ENCODE peak calls at places on chromosomes 3 and 15, in four cellular contexts. P is uterus, W is left ventricle myocardium inferior, A is fibroblast of lung. G is an unnamed sample.

GRCh38 chr3:184626942-184627341 is 65.4 kb downstream of the EPHB3 start:
- DNase-seq in A (no peak), P (no peak), W (peak; percentile 63), G (no peak)

GRCh38 chr3:126629999-126630398 is 24.9 kb downstream of the TXNRD3 start:
- DNase-seq in A (no peak), P (no peak), W (no peak), G (no peak)

GRCh38 chr3:25840099-25840498 is 50.2 kb downstream of the OXSM start:
- DNase-seq in P (no peak), W (no peak), A (no peak), G (no peak)

GRCh38 chr3:179872842-179873241 is 163.9 kb downstream of the PEX5L start:
- DNase-seq in W (no peak), A (no peak), P (no peak), G (no peak)

GRCh38 chr15:43550527-43551363 is 33.3 kb downstream of the MAP1A start:
- DNase-seq in W (no peak), P (no peak), A (peak; percentile 79), G (peak; percentile 51)

GRCh38 chr3:73433681-73434080 is 191.1 kb downstream of the PDZRN3 start:
- DNase-seq in P (no peak), W (no peak), A (no peak), G (no peak)

GRCh38 chr15:31197497-31198414 is 96.2 kb upstream of the TRPM1 start:
- DNase-seq in A (peak; percentile 5), P (no peak), W (peak; percentile 36), G (no peak)

GRCh38 chr3:12990306-12990705 is 82.9 kb downstream of the IQSEC1 start:
- DNase-seq in W (no peak), A (no peak), P (no peak), G (no peak)

GRCh38 chr3:197468866-197469382 is 86.8 kb downstream of the BDH1 start:
- DNase-seq in A (peak; percentile 54), W (no peak), P (no peak), G (no peak)

GRCh38 chr3:24220859-24221657 is 273.6 kb downstream of the THRB start:
- DNase-seq in A (peak; percentile 98), W (no peak), P (peak; percentile 65), G (peak; percentile 51)

GRCh38 chr3:179677884-179678283 is 25.0 kb downstream of the USP13 start:
- DNase-seq in W (no peak), P (no peak), A (no peak), G (no peak)

GRCh38 chr3:174116421-174116820 is 718.9 kb downstream of the NLGN1 start:
- DNase-seq in P (no peak), A (peak; percentile 52), W (no peak), G (no peak)

GRCh38 chr15:70171224-70171886 is 73.6 kb upstream of the TLE3 start:
- DNase-seq in W (no peak), P (no peak), A (no peak), G (no peak)

GRCh38 chr3:133843634-133844033 is 38.0 kb downstream of the SRPRB start:
- DNase-seq in W (no peak), P (no peak), A (peak; percentile 66), G (no peak)

GRCh38 chr15:86743283-86743903 is 663.7 kb downstream of the AGBL1 start:
- DNase-seq in A (peak; percentile 6), P (no peak), W (peak; percentile 25), G (no peak)

GRCh38 chr15:68820205-68820588 is 498 bp downstream of the ANP32A start:
- DNase-seq in W (peak; percentile 49), A (no peak), P (peak; percentile 55), G (peak; percentile 72)

GRCh38 chr3:128094295-128095151 is 29.1 kb downstream of the RUVBL1 start:
- DNase-seq in P (no peak), A (peak; percentile 27), W (no peak), G (no peak)

GRCh38 chr3:89059201-89059600 is 48.2 kb upstream of the EPHA3 start:
- DNase-seq in A (peak; percentile 95), P (no peak), W (no peak), G (peak; percentile 49)

GRCh38 chr15:84983711-84984110 is 2.1 kb downstream of the PDE8A start:
- DNase-seq in P (no peak), A (no peak), W (no peak), G (no peak)

GRCh38 chr3:136819784-136820640 is 1.1 kb downstream of the SLC35G2 start:
- DNase-seq in W (peak; percentile 29), A (peak; percentile 74), P (peak; percentile 30), G (peak; percentile 42)

GRCh38 chr3:146214493-146214892 is 36.4 kb downstream of the PLSCR4 start:
- DNase-seq in A (no peak), W (no peak), P (no peak), G (no peak)

GRCh38 chr15:68439506-68439905 is 7.5 kb upstream of the ITGA11 start:
- DNase-seq in P (peak; percentile 7), A (no peak), W (no peak), G (peak; percentile 19)

GRCh38 chr3:120461416-120461815 is 10.6 kb upstream of the FSTL1 start:
- DNase-seq in P (no peak), W (no peak), A (no peak), G (no peak)

GRCh38 chr3:128845695-128846491 is 33.5 kb upstream of the ACAD9 start:
- DNase-seq in P (peak; percentile 82), A (peak; percentile 60), W (peak; percentile 92), G (peak; percentile 89)

GRCh38 chr3:39268554-39268910 is 11.3 kb downstream of the CX3CR1 start:
- DNase-seq in P (no peak), W (no peak), A (no peak), G (no peak)

GRCh38 chr15:92914768-92915221 is 14.7 kb downstream of the CHD2 start:
- DNase-seq in A (no peak), P (no peak), W (no peak), G (no peak)

GRCh38 chr3:124781706-124782376 is 51.6 kb downstream of the UMPS start:
- DNase-seq in P (no peak), A (no peak), W (no peak), G (no peak)

GRCh38 chr3:104460477-104461406 is 906.0 kb upstream of the ALCAM start:
- DNase-seq in A (peak; percentile 74), P (no peak), W (no peak), G (no peak)

GRCh38 chr15:89457086-89457485 is 39.3 kb downstream of the RHCG start:
- DNase-seq in P (no peak), A (peak; percentile 14), W (no peak), G (no peak)

GRCh38 chr15:80509800-80510199 is 105.6 kb downstream of the ARNT2 start:
- DNase-seq in A (no peak), W (no peak), P (no peak), G (no peak)

GRCh38 chr15:56356616-56357015 is 8.6 kb upstream of the TEX9 start:
- DNase-seq in A (peak; percentile 77), W (no peak), P (no peak), G (no peak)

GRCh38 chr3:184602406-184603155 is 41.0 kb downstream of the EPHB3 start:
- DNase-seq in W (no peak), A (no peak), P (no peak), G (no peak)

GRCh38 chr15:76668900-76669299 is 236.2 kb downstream of the SCAPER start:
- DNase-seq in P (no peak), W (no peak), A (no peak), G (no peak)

GRCh38 chr15:76669521-76669920 is 235.6 kb downstream of the SCAPER start:
- DNase-seq in A (no peak), W (no peak), P (no peak), G (no peak)

GRCh38 chr15:76664411-76664810 is 240.7 kb downstream of the SCAPER start:
- DNase-seq in A (no peak), W (no peak), P (no peak), G (no peak)

GRCh38 chr15:76664895-76665294 is 240.2 kb downstream of the SCAPER start:
- DNase-seq in W (no peak), A (no peak), P (no peak), G (no peak)

DNA sequence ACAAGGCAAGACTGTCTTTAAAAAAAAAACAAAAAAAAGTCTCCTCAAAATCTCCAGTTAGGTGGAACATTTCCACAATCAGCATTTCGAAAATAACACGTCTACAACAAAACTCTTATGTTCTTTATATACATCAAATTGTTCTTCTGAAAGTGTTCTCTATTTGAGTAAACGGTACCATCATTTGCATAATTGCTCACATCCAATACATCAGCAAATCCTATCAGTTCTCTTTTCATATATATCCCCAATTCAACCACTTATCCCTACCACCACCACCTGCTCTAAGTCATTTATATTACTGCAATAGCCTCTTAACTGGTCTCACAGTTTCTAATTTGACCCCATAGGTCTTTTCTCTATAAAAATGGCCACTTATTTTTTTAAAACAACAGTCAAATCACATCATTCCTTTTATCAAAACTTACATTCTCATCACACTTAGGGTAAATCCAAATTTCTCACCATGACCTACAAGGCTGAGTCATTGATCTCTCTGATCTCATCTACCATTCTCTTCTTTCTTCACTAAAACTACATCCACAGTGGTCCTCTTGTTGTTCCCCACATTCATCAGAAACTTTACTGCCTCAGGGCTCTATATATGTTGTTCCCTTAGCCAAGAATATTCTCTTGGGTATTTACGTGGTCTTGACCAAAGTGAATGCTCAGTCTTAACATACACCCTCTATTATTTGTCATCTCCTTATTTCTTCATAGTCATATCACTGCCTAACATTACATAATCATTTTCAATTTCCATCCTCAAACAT is 237.0 kb downstream of the SCAPER start:
- DNase-seq in P (no peak), W (no peak), A (no peak), G (no peak)
- H3K27ac ChIP-seq in P (no peak overlapping the region), W (peak overlapping the region; percentile 31), A (no peak overlapping the region), G (no peak overlapping the region)

GRCh38 chr15:66101715-66102395 is 151.7 kb downstream of the MEGF11 start:
- DNase-seq in W (no peak), A (no peak), P (no peak), G (no peak)
- H3K27me3 ChIP-seq in W (peaks cover 56% of the 10 kb centered on the region), A (peaks cover 16% of the 10 kb centered on the region), P (no peaks in the 10 kb centered on the region), G (peaks cover 47% of the 10 kb centered on the region)

DNA sequence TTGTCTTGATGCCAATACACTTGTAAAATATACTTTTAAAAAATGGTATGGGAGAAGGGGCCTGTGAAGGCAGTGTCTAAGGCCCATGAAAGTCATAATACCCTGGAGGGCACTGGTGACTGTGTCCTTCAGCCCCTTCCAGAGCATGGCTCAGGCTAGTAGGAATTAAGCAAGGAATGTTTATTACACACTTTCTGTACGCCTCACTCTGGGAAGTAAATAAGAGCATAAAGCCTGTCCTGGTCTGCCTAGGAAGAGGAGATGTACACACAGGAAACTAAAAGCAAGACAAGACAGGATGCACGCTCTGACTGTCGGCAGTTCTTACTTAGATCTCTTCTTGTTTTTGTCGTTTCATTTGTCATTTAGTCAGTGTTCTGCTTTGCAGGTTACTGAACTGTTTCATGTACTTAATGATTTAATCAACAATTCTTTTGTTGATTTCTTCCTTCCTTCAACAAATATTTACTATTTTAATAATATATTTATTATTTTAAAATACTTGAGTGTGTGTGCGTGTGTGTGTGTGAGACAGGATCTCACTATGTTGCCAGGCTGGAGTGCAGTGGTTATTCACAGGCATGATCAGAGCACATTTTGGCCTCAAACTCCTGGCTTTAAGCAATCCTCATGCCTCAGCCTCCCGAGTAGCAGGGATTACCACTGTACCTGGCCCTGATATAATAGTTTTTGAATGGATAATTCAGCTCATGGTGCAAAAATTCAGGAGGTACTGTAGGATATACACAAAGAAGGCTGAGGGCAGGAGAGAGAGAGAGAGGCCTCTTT is 9.0 kb upstream of the SMAD6 start:
- DNase-seq in P (no peak), A (no peak), W (no peak), G (no peak)
- H3K27ac ChIP-seq in P (no peak overlapping the region), A (no peak overlapping the region), W (peak overlapping the region; percentile 66), G (no peak overlapping the region)

DNA sequence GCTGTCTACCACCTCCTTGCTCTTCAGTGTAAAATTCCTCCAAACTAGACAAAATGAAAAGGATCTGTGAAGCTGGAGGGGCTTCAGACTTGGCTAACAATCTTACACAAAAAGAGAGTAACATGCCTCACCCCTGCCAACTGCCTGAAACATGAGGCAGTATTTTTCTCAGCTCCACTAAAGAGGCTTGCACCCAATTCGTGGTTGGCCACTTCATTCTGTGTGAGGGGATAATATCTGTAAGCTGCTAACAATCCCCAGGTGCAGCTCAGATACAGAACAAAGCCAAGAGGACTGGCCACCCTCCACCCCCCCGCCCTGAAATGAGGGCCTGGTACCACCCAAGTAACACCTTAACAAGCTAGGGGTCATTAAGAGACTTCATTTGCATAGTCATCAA is 2.8 kb downstream of the MB21D2 start:
- DNase-seq in P (no peak), A (no peak), W (no peak), G (no peak)
- H3K27me3 ChIP-seq in P (no peaks in the 10 kb centered on the region), A (no peaks in the 10 kb centered on the region), W (no peaks in the 10 kb centered on the region), G (no peaks in the 10 kb centered on the region)

G was measured in tibial artery.